ENCODE peak calls at places on chromosomes 13 and 19, in eight cellular contexts. One of them, this sample, is unnamed.

GRCh38 chr19:8204961-8205360 is 4.2 kb upstream of the CERS4 start:
- DNase-seq in fibroblast of mammary gland: no peak
- DNase-seq in neural progenitor cell: no peak
- DNase-seq in brain microvascular endothelial cell: no peak
- DNase-seq in AG04450: no peak
- DNase-seq in osteoblast: peak
- DNase-seq in sigmoid colon: no peak
- DNase-seq in epithelial cell of proximal tubule: no peak
- DNase-seq in this sample: no peak

GRCh38 chr19:40831502-40832430 is 18.5 kb downstream of the CYP2A6 start:
- DNase-seq in fibroblast of mammary gland: peak
- DNase-seq in neural progenitor cell: no peak
- DNase-seq in brain microvascular endothelial cell: peak
- DNase-seq in AG04450: peak
- DNase-seq in osteoblast: peak
- DNase-seq in sigmoid colon: peak
- DNase-seq in epithelial cell of proximal tubule: peak
- DNase-seq in this sample: peak

GRCh38 chr13:29436291-29436690 is 159.2 kb downstream of the SLC7A1 start:
- DNase-seq in fibroblast of mammary gland: peak
- DNase-seq in neural progenitor cell: no peak
- DNase-seq in brain microvascular endothelial cell: peak
- DNase-seq in AG04450: no peak
- DNase-seq in osteoblast: no peak
- DNase-seq in sigmoid colon: no peak
- DNase-seq in epithelial cell of proximal tubule: peak
- DNase-seq in this sample: peak

GRCh38 chr19:16588089-16588823 is 16.0 kb upstream of the SLC35E1 start:
- DNase-seq in fibroblast of mammary gland: peak
- DNase-seq in neural progenitor cell: no peak
- DNase-seq in brain microvascular endothelial cell: no peak
- DNase-seq in AG04450: no peak
- DNase-seq in osteoblast: peak
- DNase-seq in sigmoid colon: no peak
- DNase-seq in epithelial cell of proximal tubule: no peak
- DNase-seq in this sample: peak

GRCh38 chr19:5249526-5249925 is 91.1 kb downstream of the PTPRS start:
- DNase-seq in fibroblast of mammary gland: no peak
- DNase-seq in neural progenitor cell: no peak
- DNase-seq in brain microvascular endothelial cell: no peak
- DNase-seq in AG04450: no peak
- DNase-seq in osteoblast: no peak
- DNase-seq in sigmoid colon: no peak
- DNase-seq in epithelial cell of proximal tubule: no peak
- DNase-seq in this sample: no peak

GRCh38 chr13:113169277-113170272 is 11.1 kb downstream of the PROZ start:
- DNase-seq in fibroblast of mammary gland: no peak
- DNase-seq in neural progenitor cell: peak
- DNase-seq in brain microvascular endothelial cell: no peak
- DNase-seq in AG04450: no peak
- DNase-seq in osteoblast: peak
- DNase-seq in sigmoid colon: no peak
- DNase-seq in epithelial cell of proximal tubule: no peak
- DNase-seq in this sample: no peak

GRCh38 chr19:36916991-36917390 is 859 bp downstream of the ZNF568 start:
- DNase-seq in fibroblast of mammary gland: peak
- DNase-seq in neural progenitor cell: peak
- DNase-seq in brain microvascular endothelial cell: peak
- DNase-seq in AG04450: no peak
- DNase-seq in osteoblast: peak
- DNase-seq in sigmoid colon: no peak
- DNase-seq in epithelial cell of proximal tubule: peak
- DNase-seq in this sample: peak

GRCh38 chr19:7159105-7159933 is 89.8 kb downstream of the ZNF557 start:
- DNase-seq in fibroblast of mammary gland: peak
- DNase-seq in neural progenitor cell: no peak
- DNase-seq in brain microvascular endothelial cell: peak
- DNase-seq in AG04450: peak
- DNase-seq in osteoblast: peak
- DNase-seq in sigmoid colon: peak
- DNase-seq in epithelial cell of proximal tubule: no peak
- DNase-seq in this sample: peak

GRCh38 chr19:52673014-52673413 is 34.9 kb upstream of the ZNF83 start:
- DNase-seq in fibroblast of mammary gland: no peak
- DNase-seq in neural progenitor cell: no peak
- DNase-seq in brain microvascular endothelial cell: no peak
- DNase-seq in AG04450: no peak
- DNase-seq in osteoblast: no peak
- DNase-seq in sigmoid colon: no peak
- DNase-seq in epithelial cell of proximal tubule: no peak
- DNase-seq in this sample: no peak

GRCh38 chr13:94548382-94549240 is 47.3 kb downstream of the TGDS start:
- DNase-seq in fibroblast of mammary gland: peak
- DNase-seq in neural progenitor cell: peak
- DNase-seq in brain microvascular endothelial cell: no peak
- DNase-seq in AG04450: no peak
- DNase-seq in osteoblast: peak
- DNase-seq in sigmoid colon: peak
- DNase-seq in epithelial cell of proximal tubule: peak
- DNase-seq in this sample: peak

GRCh38 chr13:82506805-82507404 is 1375.4 kb downstream of the SLITRK1 start:
- DNase-seq in fibroblast of mammary gland: no peak
- DNase-seq in neural progenitor cell: no peak
- DNase-seq in brain microvascular endothelial cell: no peak
- DNase-seq in AG04450: no peak
- DNase-seq in osteoblast: no peak
- DNase-seq in sigmoid colon: no peak
- DNase-seq in epithelial cell of proximal tubule: no peak
- DNase-seq in this sample: no peak

GRCh38 chr19:51681286-51681956 is 11.7 kb upstream of the SPACA6 start:
- DNase-seq in fibroblast of mammary gland: no peak
- DNase-seq in neural progenitor cell: no peak
- DNase-seq in brain microvascular endothelial cell: no peak
- DNase-seq in AG04450: no peak
- DNase-seq in osteoblast: no peak
- DNase-seq in sigmoid colon: no peak
- DNase-seq in epithelial cell of proximal tubule: no peak
- DNase-seq in this sample: no peak

GRCh38 chr19:40365613-40366401 is 17.3 kb downstream of the PLD3 start:
- DNase-seq in fibroblast of mammary gland: peak
- DNase-seq in neural progenitor cell: peak
- DNase-seq in brain microvascular endothelial cell: peak
- DNase-seq in AG04450: peak
- DNase-seq in osteoblast: peak
- DNase-seq in sigmoid colon: peak
- DNase-seq in epithelial cell of proximal tubule: no peak
- DNase-seq in this sample: peak

GRCh38 chr19:17829855-17830566 is 8.7 kb upstream of the INSL3 start:
- DNase-seq in fibroblast of mammary gland: peak
- DNase-seq in neural progenitor cell: peak
- DNase-seq in brain microvascular endothelial cell: peak
- DNase-seq in AG04450: no peak
- DNase-seq in osteoblast: peak
- DNase-seq in sigmoid colon: peak
- DNase-seq in epithelial cell of proximal tubule: no peak
- DNase-seq in this sample: peak
- TF ChIP-seq CTCF in fibroblast of mammary gland: no peak
- TF ChIP-seq CTCF in neural progenitor cell: peak
- TF ChIP-seq CTCF in brain microvascular endothelial cell: no peak
- TF ChIP-seq CTCF in AG04450: no peak
- TF ChIP-seq CTCF in osteoblast: no peak
- TF ChIP-seq CTCF in sigmoid colon: no peak
- TF ChIP-seq CTCF in epithelial cell of proximal tubule: no peak
- TF ChIP-seq CTCF in this sample: no peak

DNA sequence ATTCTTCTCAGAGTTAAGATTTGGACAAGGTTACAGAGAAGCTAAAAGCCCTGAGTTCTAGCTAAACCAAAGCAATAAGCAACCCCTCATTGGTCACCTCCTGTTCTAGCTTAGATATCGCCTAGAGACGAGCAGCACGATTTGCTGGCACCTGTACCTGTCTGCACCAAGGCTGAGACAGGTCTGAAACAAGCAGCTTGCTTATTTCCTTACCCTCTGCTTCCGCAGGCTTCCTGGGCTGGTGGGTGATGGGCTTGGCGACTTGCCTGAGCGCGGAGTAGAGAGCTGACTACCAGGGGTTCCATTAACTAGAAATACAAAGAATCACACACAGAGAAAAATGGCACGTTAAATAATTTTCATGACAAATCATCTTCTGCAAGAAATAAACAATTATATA is 276.9 kb downstream of the DCLK1 start:
- DNase-seq in fibroblast of mammary gland: no peak
- DNase-seq in neural progenitor cell: no peak
- DNase-seq in brain microvascular endothelial cell: no peak
- DNase-seq in AG04450: no peak
- DNase-seq in osteoblast: no peak
- DNase-seq in sigmoid colon: no peak
- DNase-seq in epithelial cell of proximal tubule: no peak
- DNase-seq in this sample: no peak
- H3K4me3 ChIP-seq in fibroblast of mammary gland: no peak
- H3K4me3 ChIP-seq in neural progenitor cell: no peak
- H3K4me3 ChIP-seq in brain microvascular endothelial cell: no peak
- H3K4me3 ChIP-seq in AG04450: no peak
- H3K4me3 ChIP-seq in osteoblast: no peak
- H3K4me3 ChIP-seq in sigmoid colon: no peak
- H3K4me3 ChIP-seq in epithelial cell of proximal tubule: no peak
- H3K4me3 ChIP-seq in this sample: no peak

GRCh38 chr19:29119582-29119981 is 93.4 kb downstream of the UQCRFS1 start:
- DNase-seq in fibroblast of mammary gland: peak
- DNase-seq in neural progenitor cell: peak
- DNase-seq in brain microvascular endothelial cell: no peak
- DNase-seq in AG04450: no peak
- DNase-seq in osteoblast: no peak
- DNase-seq in sigmoid colon: no peak
- DNase-seq in epithelial cell of proximal tubule: no peak
- DNase-seq in this sample: no peak
- TF ChIP-seq CTCF in fibroblast of mammary gland: peak
- TF ChIP-seq CTCF in neural progenitor cell: peak
- TF ChIP-seq CTCF in brain microvascular endothelial cell: no peak
- TF ChIP-seq CTCF in AG04450: no peak
- TF ChIP-seq CTCF in osteoblast: no peak
- TF ChIP-seq CTCF in sigmoid colon: no peak
- TF ChIP-seq CTCF in epithelial cell of proximal tubule: peak
- TF ChIP-seq CTCF in this sample: no peak

GRCh38 chr19:12833418-12833746 is 997 bp downstream of the RTBDN start:
- DNase-seq in fibroblast of mammary gland: no peak
- DNase-seq in neural progenitor cell: no peak
- DNase-seq in brain microvascular endothelial cell: no peak
- DNase-seq in AG04450: no peak
- DNase-seq in osteoblast: peak
- DNase-seq in sigmoid colon: no peak
- DNase-seq in epithelial cell of proximal tubule: no peak
- DNase-seq in this sample: no peak
- H3K4me3 ChIP-seq in fibroblast of mammary gland: no peak
- H3K4me3 ChIP-seq in neural progenitor cell: peak
- H3K4me3 ChIP-seq in brain microvascular endothelial cell: no peak
- H3K4me3 ChIP-seq in AG04450: no peak
- H3K4me3 ChIP-seq in osteoblast: no peak
- H3K4me3 ChIP-seq in sigmoid colon: peak
- H3K4me3 ChIP-seq in epithelial cell of proximal tubule: no peak
- H3K4me3 ChIP-seq in this sample: no peak

DNA sequence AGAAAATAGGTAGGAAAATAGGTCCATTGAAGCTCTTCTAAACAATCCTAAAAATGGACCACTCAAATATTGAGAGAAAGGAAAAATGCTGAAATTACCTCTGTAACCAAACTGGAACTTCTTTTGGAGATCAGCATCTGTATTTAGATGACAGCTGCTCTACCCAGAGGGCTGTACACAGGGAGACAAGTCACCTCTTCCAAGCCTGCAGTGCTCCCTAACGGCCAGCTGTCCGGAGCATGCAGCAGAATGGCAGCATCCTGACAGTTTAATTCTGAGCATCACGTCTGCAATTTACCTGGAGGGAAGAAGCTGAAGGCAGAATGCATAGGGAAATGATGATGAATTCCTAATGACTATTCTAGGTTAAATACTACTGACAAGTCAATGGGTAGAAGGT is 62.8 kb upstream of the DIAPH3 start:
- DNase-seq in fibroblast of mammary gland: peak
- DNase-seq in neural progenitor cell: peak
- DNase-seq in brain microvascular endothelial cell: peak
- DNase-seq in AG04450: peak
- DNase-seq in osteoblast: peak
- DNase-seq in sigmoid colon: no peak
- DNase-seq in epithelial cell of proximal tubule: no peak
- DNase-seq in this sample: peak
- TF ChIP-seq CTCF in fibroblast of mammary gland: peak
- TF ChIP-seq CTCF in neural progenitor cell: peak
- TF ChIP-seq CTCF in brain microvascular endothelial cell: peak
- TF ChIP-seq CTCF in AG04450: peak
- TF ChIP-seq CTCF in osteoblast: peak
- TF ChIP-seq CTCF in sigmoid colon: no peak
- TF ChIP-seq CTCF in epithelial cell of proximal tubule: peak
- TF ChIP-seq CTCF in this sample: peak

GRCh38 chr19:867301-867793 is 7.9 kb downstream of the CFD start:
- DNase-seq in fibroblast of mammary gland: no peak
- DNase-seq in neural progenitor cell: peak
- DNase-seq in brain microvascular endothelial cell: no peak
- DNase-seq in AG04450: no peak
- DNase-seq in osteoblast: no peak
- DNase-seq in sigmoid colon: no peak
- DNase-seq in epithelial cell of proximal tubule: no peak
- DNase-seq in this sample: no peak

GRCh38 chr19:866769-867300 is 7.4 kb downstream of the CFD start:
- DNase-seq in fibroblast of mammary gland: no peak
- DNase-seq in neural progenitor cell: no peak
- DNase-seq in brain microvascular endothelial cell: no peak
- DNase-seq in AG04450: no peak
- DNase-seq in osteoblast: no peak
- DNase-seq in sigmoid colon: no peak
- DNase-seq in epithelial cell of proximal tubule: no peak
- DNase-seq in this sample: no peak

GRCh38 chr19:868458-869244 is 9.2 kb downstream of the CFD start:
- DNase-seq in fibroblast of mammary gland: no peak
- DNase-seq in neural progenitor cell: no peak
- DNase-seq in brain microvascular endothelial cell: no peak
- DNase-seq in AG04450: no peak
- DNase-seq in osteoblast: no peak
- DNase-seq in sigmoid colon: no peak
- DNase-seq in epithelial cell of proximal tubule: no peak
- DNase-seq in this sample: no peak

GRCh38 chr19:869245-870177 is 10.0 kb downstream of the CFD start:
- DNase-seq in fibroblast of mammary gland: peak
- DNase-seq in neural progenitor cell: no peak
- DNase-seq in brain microvascular endothelial cell: peak
- DNase-seq in AG04450: peak
- DNase-seq in osteoblast: peak
- DNase-seq in sigmoid colon: peak
- DNase-seq in epithelial cell of proximal tubule: no peak
- DNase-seq in this sample: peak

GRCh38 chr19:867855-868457 is 8.5 kb downstream of the CFD start:
- DNase-seq in fibroblast of mammary gland: no peak
- DNase-seq in neural progenitor cell: no peak
- DNase-seq in brain microvascular endothelial cell: no peak
- DNase-seq in AG04450: no peak
- DNase-seq in osteoblast: no peak
- DNase-seq in sigmoid colon: no peak
- DNase-seq in epithelial cell of proximal tubule: no peak
- DNase-seq in this sample: no peak
- H3K4me3 ChIP-seq in fibroblast of mammary gland: no peak
- H3K4me3 ChIP-seq in neural progenitor cell: no peak
- H3K4me3 ChIP-seq in brain microvascular endothelial cell: no peak
- H3K4me3 ChIP-seq in AG04450: no peak
- H3K4me3 ChIP-seq in osteoblast: no peak
- H3K4me3 ChIP-seq in sigmoid colon: no peak
- H3K4me3 ChIP-seq in epithelial cell of proximal tubule: no peak
- H3K4me3 ChIP-seq in this sample: no peak